ENCODE peak calls at places on chromosome 12, in seven cellular contexts. E is upper lobe of right lung; B is ovary; V is CD8-positive, alpha-beta memory T cell; T is tibial artery; A is effector memory CD4-positive, alpha-beta T cell; M is cardiac muscle cell. N is an unnamed sample.
A peak's percentile ranks its signal among the peaks of the same experiment; 100 is the strongest.

GRCh38 chr12:29402437-29402836 is 21.5 kb upstream of the ERGIC2 start:
- DNase-seq in M (no peak), B (no peak), V (no peak), T (no peak), A (no peak), E (no peak), N (no peak)

GRCh38 chr12:96034631-96035282 is 630 bp downstream of the LTA4H start:
- DNase-seq in E (no peak), T (no peak), A (no peak), B (peak; percentile 14), M (peak; percentile 64), V (peak; percentile 46), N (peak; percentile 54)

GRCh38 chr12:129681151-129681550 is 222.7 kb downstream of the TMEM132D start:
- DNase-seq in V (no peak), A (no peak), E (no peak), B (no peak), M (no peak), T (no peak), N (no peak)

GRCh38 chr12:10672231-10672868 is 1.5 kb downstream of the STYK1 start:
- DNase-seq in B (no peak), E (no peak), M (no peak), T (no peak), A (no peak), V (peak; percentile 77), N (no peak)

GRCh38 chr12:82609234-82609914 is 77.3 kb upstream of the TMTC2 start:
- DNase-seq in B (no peak), M (no peak), A (no peak), V (no peak), E (no peak), T (no peak), N (no peak)

GRCh38 chr12:3204143-3204542 is 127.0 kb downstream of the TSPAN9 start:
- DNase-seq in M (no peak), T (no peak), A (no peak), E (no peak), B (no peak), V (no peak), N (no peak)

GRCh38 chr12:46154221-46154975 is 114.4 kb downstream of the SLC38A1 start:
- DNase-seq in B (no peak), E (no peak), V (no peak), M (peak; percentile 21), A (no peak), T (no peak), N (no peak)

GRCh38 chr12:70154960-70155589 is 88.2 kb upstream of the CNOT2 start:
- DNase-seq in M (peak; percentile 4), E (no peak), B (no peak), T (no peak), A (no peak), V (no peak), N (no peak)

GRCh38 chr12:77388611-77389265 is 323.4 kb upstream of the E2F7 start:
- DNase-seq in B (no peak), V (no peak), M (no peak), A (no peak), E (no peak), T (no peak), N (no peak)

GRCh38 chr12:40168001-40168400 is 56.8 kb upstream of the LRRK2 start:
- DNase-seq in V (no peak), E (no peak), A (no peak), T (no peak), M (no peak), B (no peak), N (no peak)

GRCh38 chr12:59736786-59737185 is 141.0 kb downstream of the SLC16A7 start:
- DNase-seq in V (no peak), A (no peak), M (no peak), B (no peak), T (no peak), E (no peak), N (no peak)

GRCh38 chr12:32568241-32568640 is 110.9 kb upstream of the DNM1L start:
- DNase-seq in B (no peak), T (no peak), M (no peak), A (no peak), E (no peak), V (no peak), N (no peak)

GRCh38 chr12:94731733-94732360 is 81.5 kb upstream of the TMCC3 start:
- DNase-seq in T (no peak), E (no peak), B (no peak), A (no peak), V (no peak), M (no peak), N (no peak)

GRCh38 chr12:43293396-43293795 is 258.6 kb downstream of the ADAMTS20 start:
- DNase-seq in A (no peak), T (no peak), B (no peak), M (no peak), V (no peak), E (no peak), N (no peak)

GRCh38 chr12:542290-543113 is 82.8 kb downstream of the B4GALNT3 start:
- DNase-seq in M (peak; percentile 55), B (no peak), E (no peak), A (no peak), V (no peak), T (no peak), N (no peak)

GRCh38 chr12:65818454-65819382 is 5.6 kb upstream of the HMGA2 start:
- DNase-seq in M (no peak), A (no peak), V (no peak), B (no peak), E (no peak), T (no peak), N (no peak)

GRCh38 chr12:125794401-125794800 is 729.2 kb downstream of the AACS start:
- DNase-seq in E (no peak), B (no peak), A (no peak), M (no peak), T (no peak), V (no peak), N (no peak)

GRCh38 chr12:108814462-108815211 is 42.7 kb downstream of the SSH1 start:
- DNase-seq in E (no peak), A (no peak), B (no peak), T (peak; percentile 54), V (no peak), M (no peak), N (no peak)

GRCh38 chr12:111404362-111405148 is 1.2 kb upstream of the SH2B3 start:
- DNase-seq in M (no peak), V (peak; percentile 66), E (no peak), T (peak; percentile 73), B (no peak), A (peak; percentile 46), N (no peak)

GRCh38 chr12:12800406-12801180 is 12.6 kb upstream of the DDX47 start:
- DNase-seq in M (no peak), B (no peak), T (no peak), V (no peak), A (no peak), E (no peak), N (no peak)

GRCh38 chr12:19456176-19456575 is 16.9 kb downstream of the AEBP2 start:
- DNase-seq in V (no peak), E (no peak), A (no peak), M (no peak), B (no peak), T (peak; percentile 28), N (no peak)

GRCh38 chr12:19048943-19049342 is 80.6 kb upstream of the PLEKHA5 start:
- DNase-seq in V (no peak), T (no peak), E (no peak), A (no peak), B (no peak), M (no peak), N (no peak)

GRCh38 chr12:71594214-71594948 is 69.3 kb downstream of the ZFC3H1 start:
- DNase-seq in M (peak; percentile 24), T (no peak), A (no peak), B (no peak), V (no peak), E (no peak), N (no peak)

GRCh38 chr12:131100031-131100674 is 146.4 kb downstream of the ADGRD1 start:
- DNase-seq in V (no peak), B (no peak), E (no peak), T (no peak), M (no peak), A (no peak), N (no peak)

DNA sequence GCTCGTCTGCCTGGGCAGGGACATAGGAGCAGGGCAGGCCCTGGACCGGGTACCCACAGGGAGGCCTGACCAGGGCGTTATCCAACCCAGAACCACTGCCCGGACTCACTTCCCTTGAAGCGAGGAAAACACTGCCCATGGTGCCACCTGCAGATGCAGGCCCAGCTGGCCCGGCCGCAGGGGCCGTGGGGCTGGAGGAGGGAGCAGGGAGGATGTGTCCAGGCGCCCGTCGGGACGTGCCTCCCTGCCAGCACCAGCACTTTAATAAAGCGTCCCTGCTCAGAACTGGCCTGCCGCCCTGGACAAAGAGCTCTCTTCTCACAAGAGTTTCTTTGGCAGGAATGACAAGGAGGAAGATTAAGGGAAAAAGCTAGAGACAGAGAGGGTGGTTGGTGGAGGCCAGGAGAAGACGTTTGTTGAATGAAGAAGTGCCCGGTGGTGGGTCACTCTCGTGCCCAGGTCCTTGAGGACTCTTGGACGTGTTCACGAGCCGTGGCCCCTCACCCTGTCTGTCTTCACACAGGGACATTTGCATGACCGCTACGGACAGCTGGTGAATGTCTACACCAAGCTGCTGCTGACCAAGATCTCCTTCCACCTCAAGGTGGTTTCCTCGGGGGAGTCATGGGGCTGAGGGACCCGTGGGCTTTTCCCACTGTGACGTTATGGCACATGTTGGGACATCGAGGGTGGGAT is 14.2 kb downstream of the HIP1R start:
- DNase-seq in E (no peak), B (no peak), M (no peak), V (peak; percentile 36), T (no peak), A (no peak), N (no peak)
- H3K27ac ChIP-seq in E (no peak overlapping the region), B (no peak overlapping the region), M (no peak overlapping the region), V (no peak overlapping the region), T (peak overlapping the region; percentile 50), A (no peak overlapping the region), N (no peak overlapping the region)

GRCh38 chr12:124191024-124191359 is 103.9 kb upstream of the RFLNA start:
- DNase-seq in E (no peak), A (no peak), T (no peak), V (no peak), M (no peak), B (no peak), N (no peak)
- H3K4me1 ChIP-seq in E (peaks cover 8% of the 10 kb centered on the region), A (no peaks in the 10 kb centered on the region), T (peaks cover 15% of the 10 kb centered on the region), V (no peaks in the 10 kb centered on the region), M (peaks cover 10% of the 10 kb centered on the region), B (peaks cover 10% of the 10 kb centered on the region), N (no peaks in the 10 kb centered on the region)

DNA sequence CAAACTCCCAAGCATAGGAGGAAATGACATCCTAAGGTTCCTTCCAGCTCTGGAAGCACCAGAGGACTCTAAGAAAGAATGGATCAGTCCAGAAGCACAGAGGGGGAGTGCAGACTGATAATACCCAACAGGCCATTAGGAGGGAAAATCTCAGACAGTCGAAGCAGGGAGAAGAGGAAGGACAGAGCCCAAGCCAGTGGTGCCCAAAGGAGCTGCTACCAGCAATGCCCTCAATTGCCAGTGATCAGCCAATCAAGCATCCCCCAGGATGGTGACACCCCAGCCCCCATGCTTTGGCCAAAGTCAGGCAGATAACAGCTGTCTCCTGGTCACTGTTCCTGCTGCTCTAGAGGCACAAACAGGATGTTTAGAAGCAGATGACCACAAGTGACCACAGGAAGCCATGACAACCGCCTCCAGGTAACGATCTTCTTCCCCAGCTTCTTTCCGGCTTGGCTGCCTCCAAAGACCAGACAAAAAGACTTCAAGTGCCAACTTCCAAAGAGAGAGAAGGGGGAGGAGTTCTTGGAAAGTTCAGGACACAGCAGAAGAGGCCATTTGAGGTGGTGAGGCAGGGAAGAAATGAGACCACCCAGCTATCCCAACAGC is 16.2 kb downstream of the PXN start:
- DNase-seq in E (no peak), A (no peak), B (no peak), T (no peak), M (no peak), V (no peak), N (no peak)
- H3K27ac ChIP-seq in E (peak overlapping the region; percentile 75), A (no peak overlapping the region), B (no peak overlapping the region), T (peak overlapping the region; percentile 42), M (peak overlapping the region; percentile 73), V (peak overlapping the region; percentile 41), N (no peak overlapping the region)

GRCh38 chr12:120546050-120546386 is 11.9 kb downstream of the RNF10 start:
- DNase-seq in T (no peak), A (no peak), B (no peak), M (no peak), E (no peak), V (no peak), N (no peak)
- H3K4me1 ChIP-seq in T (peaks cover 68% of the 10 kb centered on the region), A (no peaks in the 10 kb centered on the region), B (peaks cover 17% of the 10 kb centered on the region), M (peaks cover 33% of the 10 kb centered on the region), E (peaks cover 46% of the 10 kb centered on the region), V (peaks cover 24% of the 10 kb centered on the region), N (peaks cover 2% of the 10 kb centered on the region)